ENCODE peak calls at places on chromosomes 13 and 19, in seven cellular contexts. R is adrenal gland, V is left ventricle myocardium inferior, F is aorta, K is body of pancreas, B is upper lobe of right lung, I is IMR-90. D is an unnamed sample.

GRCh38 chr19:32104465-32105235 is 240.8 kb upstream of the ZNF507 start:
- DNase-seq in R (no peak), K (no peak), V (no peak), B (no peak), I (no peak), F (no peak), D (no peak)

GRCh38 chr13:24208314-24208713 is 47.8 kb downstream of the SPATA13 start:
- DNase-seq in K (peak; percentile 74), F (no peak), R (peak; percentile 86), V (no peak), B (no peak), I (peak; percentile 95), D (no peak)

GRCh38 chr19:43148233-43148632 is 38.1 kb downstream of the PSG5 start:
- DNase-seq in V (no peak), F (no peak), I (peak; percentile 93), K (no peak), B (no peak), R (no peak), D (peak; percentile 2)

GRCh38 chr13:86846501-86846900 is 824.7 kb upstream of the SLITRK5 start:
- DNase-seq in F (no peak), R (no peak), V (no peak), K (no peak), I (peak; percentile 12), B (no peak), D (no peak)

GRCh38 chr19:11496391-11497163 is 9.1 kb downstream of the ZNF653 start:
- DNase-seq in I (peak; percentile 86), B (peak; percentile 82), R (peak; percentile 88), F (peak; percentile 82), V (peak; percentile 64), K (peak; percentile 62), D (peak; percentile 60)

GRCh38 chr19:38869160-38869835 is 8.8 kb downstream of the RINL start:
- DNase-seq in R (no peak), V (no peak), K (peak; percentile 50), F (no peak), B (no peak), I (no peak), D (peak; percentile 54)

GRCh38 chr19:4597975-4598671 is 38.6 kb upstream of the SEMA6B start:
- DNase-seq in K (no peak), R (peak; percentile 68), V (no peak), B (no peak), I (no peak), F (peak; percentile 61), D (peak; percentile 25)

GRCh38 chr13:76349700-76350099 is 536.5 kb downstream of the KCTD12 start:
- DNase-seq in R (no peak), B (no peak), K (no peak), F (no peak), V (no peak), I (no peak), D (no peak)

GRCh38 chr19:28687296-28687695 is 525.7 kb downstream of the UQCRFS1 start:
- DNase-seq in B (no peak), I (no peak), V (no peak), R (no peak), K (no peak), F (no peak), D (no peak)

GRCh38 chr13:112069727-112070300 is 2.9 kb downstream of the SOX1 start:
- DNase-seq in F (no peak), B (no peak), I (no peak), R (no peak), K (no peak), V (no peak), D (no peak)

GRCh38 chr19:1173845-1174809 is at the start of gene SBNO2:
- DNase-seq in R (peak; percentile 95), F (peak; percentile 90), K (peak; percentile 92), V (peak; percentile 88), I (peak; percentile 80), B (peak; percentile 94), D (peak; percentile 85)

GRCh38 chr13:110341445-110342247 is 34.6 kb downstream of the COL4A2 start:
- DNase-seq in I (peak; percentile 92), V (no peak), K (no peak), R (peak; percentile 81), F (peak; percentile 71), B (no peak), D (no peak)

GRCh38 chr13:31846984-31847752 is 107.8 kb downstream of the RXFP2 start:
- DNase-seq in F (no peak), K (no peak), R (no peak), V (no peak), B (no peak), I (no peak), D (no peak)

GRCh38 chr19:15136234-15136954 is 29.2 kb downstream of the SYDE1 start:
- DNase-seq in F (no peak), B (no peak), I (peak; percentile 82), R (no peak), K (no peak), V (no peak), D (no peak)

GRCh38 chr19:48970139-48970766 is 5.1 kb downstream of the FTL start:
- DNase-seq in B (peak; percentile 65), V (no peak), K (no peak), R (no peak), I (no peak), F (no peak), D (no peak)

GRCh38 chr19:47615230-47615629 is 6.3 kb downstream of the BICRA start:
- DNase-seq in I (no peak), R (no peak), V (no peak), F (no peak), B (no peak), K (no peak), D (no peak)

GRCh38 chr19:47610902-47611301 is 2.0 kb downstream of the BICRA start:
- DNase-seq in F (no peak), K (no peak), I (no peak), R (no peak), B (no peak), V (no peak), D (no peak)

GRCh38 chr19:47615714-47616113 is 6.8 kb downstream of the BICRA start:
- DNase-seq in R (no peak), F (no peak), B (no peak), V (no peak), I (no peak), K (no peak), D (no peak)

GRCh38 chr19:47613165-47614146 is 4.5 kb downstream of the BICRA start:
- DNase-seq in R (no peak), F (no peak), V (no peak), K (no peak), I (peak; percentile 70), B (no peak), D (no peak)

DNA sequence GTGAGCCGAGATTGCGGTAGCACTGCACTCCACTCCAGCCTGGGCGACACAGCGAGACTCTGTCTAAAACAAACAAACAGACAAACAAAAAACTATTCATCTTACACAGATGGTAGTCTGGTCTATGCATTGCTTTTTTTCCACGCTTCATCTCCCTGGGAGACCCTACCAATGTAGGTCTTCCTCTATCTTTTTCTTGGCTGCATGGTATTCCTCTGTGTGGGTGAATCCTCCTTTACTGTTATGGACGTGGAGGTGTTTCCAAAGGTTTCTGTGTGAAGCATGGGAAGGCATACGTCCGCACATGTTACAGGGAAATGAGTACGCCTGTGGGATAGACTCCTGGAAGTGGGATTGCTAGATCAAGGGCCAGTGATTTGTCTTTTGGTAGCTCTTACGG is 5.6 kb downstream of the BICRA start:
- DNase-seq in R (no peak), K (no peak), B (no peak), V (no peak), F (no peak), I (no peak), D (no peak)
- H3K4me1 ChIP-seq in R (peaks cover 17% of the 10 kb centered on the region), K (peaks cover 42% of the 10 kb centered on the region), B (peaks cover 29% of the 10 kb centered on the region), V (peaks cover 85% of the 10 kb centered on the region), F (no peaks in the 10 kb centered on the region), I (peaks cover 22% of the 10 kb centered on the region), D (peaks cover 41% of the 10 kb centered on the region)

DNA sequence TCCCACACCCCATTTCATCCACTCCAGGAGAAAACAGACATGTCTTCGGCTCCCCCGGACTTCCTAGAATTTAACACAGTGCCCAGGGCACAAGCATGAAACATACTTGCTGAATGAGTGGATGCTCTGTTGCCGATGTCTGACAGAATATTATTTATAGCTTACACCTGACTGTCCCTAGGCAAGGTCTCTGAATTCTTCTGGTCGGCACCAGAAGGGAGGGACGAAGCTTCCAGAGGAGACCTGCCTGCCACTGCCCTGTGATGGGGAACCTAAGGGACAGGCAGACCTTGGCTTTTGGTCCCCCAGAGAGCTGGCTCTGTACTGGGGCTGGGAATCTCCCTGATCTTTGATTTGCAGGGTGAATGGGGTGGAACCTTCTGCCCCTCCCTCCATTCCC is 44.0 kb upstream of the PEG3 start:
- DNase-seq in K (no peak), B (no peak), F (no peak), I (no peak), V (no peak), R (no peak), D (no peak)
- H3K9me3 ChIP-seq in K (no peaks in the 10 kb centered on the region), B (peaks cover 3% of the 10 kb centered on the region), F (peaks cover 2% of the 10 kb centered on the region), I (peaks cover 41% of the 10 kb centered on the region), V (peaks cover 26% of the 10 kb centered on the region), R (no peaks in the 10 kb centered on the region), D (peaks cover 31% of the 10 kb centered on the region)

GRCh38 chr19:7869453-7869909 is 4.7 kb downstream of the PRR36 start:
- DNase-seq in V (peak; percentile 49), F (no peak), I (peak; percentile 28), B (peak; percentile 87), R (peak; percentile 81), K (peak; percentile 76), D (peak; percentile 75)

GRCh38 chr19:7867092-7867844 is 6.9 kb downstream of the PRR36 start:
- DNase-seq in V (no peak), F (no peak), R (no peak), I (no peak), K (no peak), B (no peak), D (no peak)

GRCh38 chr19:7868671-7869452 is 5.3 kb downstream of the PRR36 start:
- DNase-seq in B (peak; percentile 90), V (peak; percentile 58), I (peak; percentile 44), K (peak; percentile 88), R (peak; percentile 90), F (peak; percentile 79), D (peak; percentile 70)

GRCh38 chr19:7869910-7870511 is 4.2 kb downstream of the PRR36 start:
- DNase-seq in F (no peak), V (no peak), B (peak; percentile 79), R (peak; percentile 91), I (peak; percentile 8), K (peak; percentile 66), D (peak; percentile 57)

GRCh38 chr19:7868326-7868670 is 5.9 kb downstream of the PRR36 start:
- DNase-seq in F (no peak), I (no peak), K (no peak), B (no peak), R (peak; percentile 85), V (no peak), D (no peak)
- H3K4me3 ChIP-seq in F (no peak overlapping the region), I (peak overlapping the region; percentile 43), K (no peak overlapping the region), B (peak overlapping the region; percentile 51), R (no peak overlapping the region), V (peak overlapping the region; percentile 67), D (no peak overlapping the region)

GRCh38 chr13:78611040-78611439 is 7.7 kb upstream of the POU4F1 start:
- DNase-seq in B (no peak), K (no peak), I (no peak), F (no peak), V (no peak), R (no peak), D (no peak)

GRCh38 chr13:78610381-78610883 is 7.1 kb upstream of the POU4F1 start:
- DNase-seq in I (peak; percentile 49), B (no peak), K (no peak), V (no peak), R (no peak), F (no peak), D (no peak)

GRCh38 chr13:78608254-78608704 is 4.9 kb upstream of the POU4F1 start:
- DNase-seq in I (no peak), B (no peak), R (no peak), K (no peak), F (no peak), V (no peak), D (no peak)

GRCh38 chr13:78608705-78609463 is 5.5 kb upstream of the POU4F1 start:
- DNase-seq in V (no peak), R (no peak), I (no peak), B (no peak), K (peak; percentile 11), F (no peak), D (no peak)

GRCh38 chr13:78609464-78610205 is 6.3 kb upstream of the POU4F1 start:
- DNase-seq in I (no peak), K (peak; percentile 23), R (no peak), F (no peak), B (no peak), V (no peak), D (no peak)
- H3K4me1 ChIP-seq in I (peaks cover 3% of the 10 kb centered on the region), K (peaks cover 30% of the 10 kb centered on the region), R (peaks cover 10% of the 10 kb centered on the region), F (no peaks in the 10 kb centered on the region), B (peaks cover 29% of the 10 kb centered on the region), V (peaks cover 37% of the 10 kb centered on the region), D (peaks cover 29% of the 10 kb centered on the region)